ENCODE peak calls at places on chromosome X, in eight cellular contexts. A is A549, X is Peyer's patch, H is fibroblast of pulmonary artery, D is lower leg skin, P is spleen, N is Caco-2, Y is fibroblast of the aortic adventitia. U is an unnamed sample.

GRCh38 chrX:46686003-46686645 is 72.8 kb downstream of the SLC9A7 start:
- DNase-seq in Y (peak; percentile 68), D (peak; percentile 14), A (peak; percentile 35), H (peak; percentile 63), N (peak; percentile 34), X (no peak), P (no peak), U (peak; percentile 54)

GRCh38 chrX:101749436-101749835 is 89.8 kb upstream of the ARMCX2 start:
- DNase-seq in P (no peak), N (no peak), H (no peak), Y (no peak), X (no peak), D (no peak), A (peak; percentile 1), U (peak; percentile 2)

GRCh38 chrX:134382821-134383220 is 77.1 kb upstream of the HPRT1 start:
- DNase-seq in N (no peak), A (no peak), X (no peak), H (no peak), P (no peak), D (no peak), Y (no peak), U (no peak)

GRCh38 chrX:151488677-151489076 is 74.8 kb upstream of the PASD1 start:
- DNase-seq in P (no peak), N (no peak), X (no peak), Y (no peak), A (peak; percentile 13), D (no peak), H (no peak), U (no peak)

GRCh38 chrX:132818638-132819037 is 139.8 kb downstream of the HS6ST2 start:
- DNase-seq in A (no peak), D (no peak), P (no peak), Y (no peak), H (no peak), N (no peak), X (no peak), U (no peak)

GRCh38 chrX:101347859-101348451 is 587 bp downstream of the TIMM8A start:
- DNase-seq in X (no peak), P (no peak), D (no peak), Y (peak; percentile 33), H (peak; percentile 29), N (no peak), A (peak; percentile 5), U (peak; percentile 22)

GRCh38 chrX:101550825-101551767 is 749 bp downstream of the ARMCX1 start:
- DNase-seq in D (peak; percentile 24), P (no peak), N (no peak), A (no peak), H (peak; percentile 42), Y (peak; percentile 45), X (no peak), U (peak; percentile 31)

GRCh38 chrX:53738370-53738909 is 51.9 kb upstream of the HUWE1 start:
- DNase-seq in N (no peak), P (no peak), A (no peak), Y (no peak), H (no peak), X (no peak), D (no peak), U (no peak)

GRCh38 chrX:149871940-149872339 is 9.0 kb upstream of the MAGEA8 start:
- DNase-seq in P (peak; percentile 76), D (no peak), A (peak; percentile 9), X (no peak), N (peak; percentile 53), H (peak; percentile 4), Y (no peak), U (peak; percentile 0)

GRCh38 chrX:45537936-45538335 is 337.3 kb upstream of the DIPK2B start:
- DNase-seq in X (no peak), Y (no peak), N (no peak), H (peak; percentile 13), P (no peak), D (no peak), A (no peak), U (no peak)

GRCh38 chrX:29746326-29746725 is 469.0 kb upstream of the MAGEB2 start:
- DNase-seq in N (no peak), H (peak; percentile 34), X (no peak), P (no peak), D (no peak), A (no peak), Y (peak; percentile 63), U (no peak)

DNA sequence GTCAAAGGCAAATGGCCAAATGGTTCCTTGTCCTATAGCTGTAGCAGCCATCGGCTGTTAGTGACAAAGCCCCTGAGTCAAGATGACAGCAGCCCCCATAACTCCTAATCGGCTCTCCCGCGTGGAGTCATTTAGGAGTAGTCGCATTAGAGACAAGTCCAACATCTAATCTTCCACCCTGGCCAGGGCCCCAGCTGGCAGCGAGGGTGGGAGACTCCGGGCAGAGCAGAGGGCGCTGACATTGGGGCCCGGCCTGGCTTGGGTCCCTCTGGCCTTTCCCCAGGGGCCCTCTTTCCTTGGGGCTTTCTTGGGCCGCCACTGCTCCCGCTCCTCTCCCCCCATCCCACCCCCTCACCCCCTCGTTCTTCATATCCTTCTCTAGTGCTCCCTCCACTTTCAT is 3.8 kb upstream of the OPN1LW start:
- DNase-seq in A (no peak), X (no peak), D (no peak), H (no peak), P (no peak), N (no peak), Y (no peak), U (no peak)
- H3K4me3 ChIP-seq in A (no peak overlapping the region), X (no peak overlapping the region), D (no peak overlapping the region), H (no peak overlapping the region), P (no peak overlapping the region), N (no peak overlapping the region), Y (no peak overlapping the region), U (no peak overlapping the region)

GRCh38 chrX:2913118-2913517 is 16.0 kb downstream of the ARSD start:
- DNase-seq in A (no peak), X (no peak), D (no peak), H (no peak), P (no peak), Y (no peak), N (no peak), U (no peak)
- TF ChIP-seq CTCF in A (peak; percentile 34), X (no peak), D (no peak), H (peak; percentile 18), P (no peak), Y (no peak), N (peak; percentile 23), U (peak; percentile 12)

GRCh38 chrX:39821709-39822095 is 276.1 kb downstream of the BCOR start:
- DNase-seq in Y (no peak), P (no peak), X (no peak), H (no peak), D (no peak), N (no peak), A (no peak), U (no peak)
- H3K4me3 ChIP-seq in Y (no peak overlapping the region), P (no peak overlapping the region), X (peak overlapping the region; percentile 41), H (no peak overlapping the region), D (no peak overlapping the region), N (peak overlapping the region; percentile 34), A (peak overlapping the region; percentile 63), U (no peak overlapping the region)

DNA sequence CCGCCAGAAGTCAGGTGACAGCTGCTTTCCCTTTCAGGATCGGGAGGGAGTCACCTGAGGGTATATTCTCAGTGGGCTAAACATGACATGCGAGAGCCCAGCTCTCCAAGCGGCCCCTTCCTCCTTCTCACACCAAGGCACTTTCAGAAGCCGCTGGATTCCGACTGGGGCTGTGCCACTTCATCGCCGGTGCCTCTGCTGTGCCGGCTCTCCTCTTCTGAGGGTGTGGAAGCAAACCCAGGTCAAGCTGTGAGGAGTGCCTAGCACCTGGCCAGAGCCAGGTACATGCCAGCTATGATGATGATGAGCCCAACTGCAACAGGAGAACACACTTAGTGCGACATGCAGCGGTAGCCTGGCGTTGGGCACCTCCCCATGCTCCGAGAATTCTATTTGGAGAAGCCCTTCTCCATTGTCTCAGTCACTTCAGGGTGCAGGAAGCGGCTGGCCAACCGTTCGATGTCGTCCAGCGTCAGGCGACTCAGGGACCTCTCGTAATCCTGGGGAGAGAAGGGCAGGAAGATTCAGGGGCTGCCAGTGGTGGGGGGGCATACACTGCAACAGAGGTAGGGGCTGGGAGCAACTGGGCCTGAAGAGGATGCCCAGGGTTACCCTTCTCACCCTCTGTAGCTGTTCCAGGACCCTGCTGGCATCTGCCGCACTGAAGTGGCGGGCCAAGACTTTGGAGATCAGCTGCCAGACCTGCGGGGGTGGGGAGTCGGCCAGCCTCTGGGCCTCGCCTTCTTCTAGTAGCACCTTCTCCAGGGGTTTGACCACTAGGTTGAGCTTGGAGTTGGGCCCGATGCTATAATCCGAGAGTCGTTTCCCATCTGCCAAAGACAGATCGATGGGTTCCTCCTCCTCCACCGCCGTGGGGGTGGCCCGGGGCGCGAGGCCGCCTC is 1.0 kb downstream of the UBL4A start:
- DNase-seq in A (no peak), P (peak; percentile 72), N (no peak), H (no peak), Y (no peak), X (no peak), D (no peak), U (no peak)
- TF ChIP-seq CTCF in A (no peak), P (no peak), N (no peak), H (no peak), Y (no peak), X (no peak), D (no peak), U (no peak)

GRCh38 chrX:154373340-154374306 is 811 bp downstream of the FLNA start:
- DNase-seq in D (peak; percentile 58), P (no peak), X (peak; percentile 54), Y (peak; percentile 80), H (peak; percentile 84), A (peak; percentile 88), N (peak; percentile 92), U (peak; percentile 74)
- H3K4me3 ChIP-seq in D (no peak overlapping the region), P (peak overlapping the region; percentile 23), X (peak overlapping the region; percentile 32), Y (peak overlapping the region; percentile 65), H (peak overlapping the region; percentile 55), A (peak overlapping the region; percentile 60), N (peak overlapping the region; percentile 55), U (peak overlapping the region; percentile 44)